ENCODE peak calls at places on chromosome 15, in six cellular contexts. One of them, this sample, is unnamed.

GRCh38 chr15:100265641-100266035 is 76.1 kb downstream of the ADAMTS17 start:
- DNase-seq in H1: no peak
- DNase-seq in A549: no peak
- DNase-seq in HepG2: no peak
- DNase-seq in WTC11: no peak
- DNase-seq in K562: no peak
- DNase-seq in this sample: no peak

GRCh38 chr15:90035095-90035834 is 34.1 kb downstream of the ZNF710 start:
- DNase-seq in H1: no peak
- DNase-seq in A549: peak
- DNase-seq in HepG2: peak
- DNase-seq in WTC11: no peak
- DNase-seq in K562: no peak
- DNase-seq in this sample: peak

GRCh38 chr15:29889545-29890329 is 67.5 kb upstream of the TJP1 start:
- DNase-seq in H1: no peak
- DNase-seq in A549: no peak
- DNase-seq in HepG2: no peak
- DNase-seq in WTC11: peak
- DNase-seq in K562: no peak
- DNase-seq in this sample: no peak

GRCh38 chr15:65922621-65923020 is 53.3 kb downstream of the RAB11A start:
- DNase-seq in H1: no peak
- DNase-seq in A549: no peak
- DNase-seq in HepG2: no peak
- DNase-seq in WTC11: no peak
- DNase-seq in K562: no peak
- DNase-seq in this sample: no peak

GRCh38 chr15:52010633-52011595 is 8.1 kb upstream of the MAPK6 start:
- DNase-seq in H1: no peak
- DNase-seq in A549: peak
- DNase-seq in HepG2: peak
- DNase-seq in WTC11: no peak
- DNase-seq in K562: no peak
- DNase-seq in this sample: no peak

GRCh38 chr15:58770519-58770856 is 614 bp upstream of the MINDY2 start:
- DNase-seq in H1: no peak
- DNase-seq in A549: no peak
- DNase-seq in HepG2: no peak
- DNase-seq in WTC11: no peak
- DNase-seq in K562: peak
- DNase-seq in this sample: no peak

GRCh38 chr15:55907797-55908196 is 85.6 kb downstream of the NEDD4 start:
- DNase-seq in H1: no peak
- DNase-seq in A549: peak
- DNase-seq in HepG2: no peak
- DNase-seq in WTC11: no peak
- DNase-seq in K562: no peak
- DNase-seq in this sample: peak

GRCh38 chr15:66744610-66745279 is 42.7 kb downstream of the SMAD6 start:
- DNase-seq in H1: no peak
- DNase-seq in A549: no peak
- DNase-seq in HepG2: no peak
- DNase-seq in WTC11: no peak
- DNase-seq in K562: no peak
- DNase-seq in this sample: no peak

GRCh38 chr15:61915640-61916039 is 144.6 kb downstream of the VPS13C start:
- DNase-seq in H1: no peak
- DNase-seq in A549: no peak
- DNase-seq in HepG2: no peak
- DNase-seq in WTC11: no peak
- DNase-seq in K562: no peak
- DNase-seq in this sample: no peak

GRCh38 chr15:26101443-26101842 is 238.3 kb upstream of the ATP10A start:
- DNase-seq in H1: no peak
- DNase-seq in A549: no peak
- DNase-seq in HepG2: no peak
- DNase-seq in WTC11: no peak
- DNase-seq in K562: no peak
- DNase-seq in this sample: no peak

GRCh38 chr15:33561407-33561806 is 250.6 kb downstream of the RYR3 start:
- DNase-seq in H1: no peak
- DNase-seq in A549: no peak
- DNase-seq in HepG2: no peak
- DNase-seq in WTC11: no peak
- DNase-seq in K562: no peak
- DNase-seq in this sample: no peak

GRCh38 chr15:53978248-53978906 is at the start of gene UNC13C:
- DNase-seq in H1: peak
- DNase-seq in A549: peak
- DNase-seq in HepG2: peak
- DNase-seq in WTC11: peak
- DNase-seq in K562: no peak
- DNase-seq in this sample: no peak

GRCh38 chr15:98609144-98609852 is 39.0 kb upstream of the IGF1R start:
- DNase-seq in H1: peak
- DNase-seq in A549: no peak
- DNase-seq in HepG2: no peak
- DNase-seq in WTC11: peak
- DNase-seq in K562: no peak
- DNase-seq in this sample: peak

GRCh38 chr15:37517506-37517905 is 416.9 kb upstream of the TMCO5A start:
- DNase-seq in H1: no peak
- DNase-seq in A549: no peak
- DNase-seq in HepG2: no peak
- DNase-seq in WTC11: no peak
- DNase-seq in K562: no peak
- DNase-seq in this sample: no peak

DNA sequence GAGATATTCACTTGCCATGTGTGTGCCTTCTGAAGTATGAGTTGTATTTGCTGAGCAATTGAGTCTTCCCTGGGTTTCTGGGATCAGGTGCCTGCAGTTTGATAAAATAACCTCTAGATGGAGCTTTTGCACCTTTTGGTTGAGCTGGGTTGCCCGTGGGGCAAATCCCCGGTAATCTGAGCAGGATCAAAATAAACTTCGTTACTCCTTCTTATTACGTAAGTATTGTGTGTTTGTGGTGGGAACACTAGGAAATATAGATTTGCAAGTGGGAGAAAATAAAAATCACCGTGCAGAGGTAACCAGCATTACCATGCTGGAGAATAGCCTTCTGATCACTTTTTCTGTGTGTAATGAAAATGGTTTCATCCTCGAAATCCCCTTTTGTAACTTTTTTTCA is 277.4 kb upstream of the NR2E3 start:
- DNase-seq in H1: no peak
- DNase-seq in A549: peak
- DNase-seq in HepG2: peak
- DNase-seq in WTC11: peak
- DNase-seq in K562: peak
- DNase-seq in this sample: no peak
- TF ChIP-seq JUN in H1: no peak
- TF ChIP-seq JUN in A549: no peak
- TF ChIP-seq JUN in HepG2: no peak
- TF ChIP-seq JUN in WTC11: no peak
- TF ChIP-seq JUN in K562: no peak
- TF ChIP-seq JUN in this sample: no peak

GRCh38 chr15:47743385-47743784 is 26.1 kb downstream of the SEMA6D start:
- DNase-seq in H1: no peak
- DNase-seq in A549: no peak
- DNase-seq in HepG2: no peak
- DNase-seq in WTC11: no peak
- DNase-seq in K562: no peak
- DNase-seq in this sample: no peak
- TF ChIP-seq JUN in H1: no peak
- TF ChIP-seq JUN in A549: no peak
- TF ChIP-seq JUN in HepG2: no peak
- TF ChIP-seq JUN in WTC11: no peak
- TF ChIP-seq JUN in K562: no peak
- TF ChIP-seq JUN in this sample: no peak

GRCh38 chr15:70046716-70047369 is 50.9 kb downstream of the TLE3 start:
- DNase-seq in H1: no peak
- DNase-seq in A549: no peak
- DNase-seq in HepG2: no peak
- DNase-seq in WTC11: no peak
- DNase-seq in K562: no peak
- DNase-seq in this sample: no peak
- TF ChIP-seq JUN in H1: no peak
- TF ChIP-seq JUN in A549: no peak
- TF ChIP-seq JUN in HepG2: no peak
- TF ChIP-seq JUN in WTC11: no peak
- TF ChIP-seq JUN in K562: no peak
- TF ChIP-seq JUN in this sample: no peak

DNA sequence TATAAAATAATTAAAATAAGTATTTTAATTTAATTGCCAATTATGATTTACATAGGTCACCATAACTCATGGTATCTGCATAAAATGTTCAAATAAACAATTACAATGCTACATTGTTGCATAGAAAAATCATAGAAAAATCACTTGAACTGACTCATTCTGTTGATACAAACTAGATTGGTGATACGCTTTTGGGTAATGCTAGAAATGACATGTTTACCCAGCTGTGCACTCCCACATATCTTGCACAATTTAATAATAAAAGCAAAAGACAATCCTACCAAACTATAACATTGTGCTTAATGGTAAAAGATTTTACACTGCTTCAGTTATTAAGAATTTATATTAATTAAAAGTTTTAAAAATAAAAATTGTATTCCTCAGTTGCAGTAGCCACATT is 45.8 kb upstream of the FBXL22 start:
- DNase-seq in H1: no peak
- DNase-seq in A549: no peak
- DNase-seq in HepG2: no peak
- DNase-seq in WTC11: no peak
- DNase-seq in K562: no peak
- DNase-seq in this sample: peak
- TF ChIP-seq JUN in H1: no peak
- TF ChIP-seq JUN in A549: no peak
- TF ChIP-seq JUN in HepG2: no peak
- TF ChIP-seq JUN in WTC11: no peak
- TF ChIP-seq JUN in K562: no peak
- TF ChIP-seq JUN in this sample: no peak

GRCh38 chr15:91783451-91783850 is 70.1 kb upstream of the SLCO3A1 start:
- DNase-seq in H1: no peak
- DNase-seq in A549: no peak
- DNase-seq in HepG2: no peak
- DNase-seq in WTC11: no peak
- DNase-seq in K562: no peak
- DNase-seq in this sample: no peak

GRCh38 chr15:91780387-91780786 is 73.1 kb upstream of the SLCO3A1 start:
- DNase-seq in H1: no peak
- DNase-seq in A549: no peak
- DNase-seq in HepG2: no peak
- DNase-seq in WTC11: no peak
- DNase-seq in K562: no peak
- DNase-seq in this sample: no peak

GRCh38 chr15:91783001-91783400 is 70.5 kb upstream of the SLCO3A1 start:
- DNase-seq in H1: no peak
- DNase-seq in A549: no peak
- DNase-seq in HepG2: no peak
- DNase-seq in WTC11: no peak
- DNase-seq in K562: no peak
- DNase-seq in this sample: no peak

GRCh38 chr15:91779960-91780359 is 73.5 kb upstream of the SLCO3A1 start:
- DNase-seq in H1: no peak
- DNase-seq in A549: no peak
- DNase-seq in HepG2: no peak
- DNase-seq in WTC11: no peak
- DNase-seq in K562: no peak
- DNase-seq in this sample: no peak

DNA sequence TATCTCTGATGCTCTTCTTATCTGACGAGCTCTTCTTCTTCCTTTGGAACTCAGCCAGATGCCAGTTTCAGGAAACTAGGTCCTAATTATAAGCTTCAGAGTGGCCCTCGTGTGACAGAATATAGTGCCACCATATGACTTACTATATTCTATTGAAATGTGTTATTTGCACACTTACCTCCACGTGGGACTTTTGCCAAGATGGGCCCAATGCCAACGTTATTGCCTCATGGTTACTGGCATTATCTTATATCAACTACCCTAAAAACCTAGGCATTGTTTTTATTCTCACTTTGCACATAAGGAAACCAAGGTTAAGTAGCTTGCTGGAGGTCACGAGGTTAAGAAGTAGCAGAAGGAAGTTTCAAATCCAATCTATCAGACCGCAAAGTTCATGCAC is 71.3 kb upstream of the SLCO3A1 start:
- DNase-seq in H1: no peak
- DNase-seq in A549: no peak
- DNase-seq in HepG2: no peak
- DNase-seq in WTC11: no peak
- DNase-seq in K562: no peak
- DNase-seq in this sample: no peak
- TF ChIP-seq JUN in H1: no peak
- TF ChIP-seq JUN in A549: no peak
- TF ChIP-seq JUN in HepG2: no peak
- TF ChIP-seq JUN in WTC11: no peak
- TF ChIP-seq JUN in K562: no peak
- TF ChIP-seq JUN in this sample: no peak

DNA sequence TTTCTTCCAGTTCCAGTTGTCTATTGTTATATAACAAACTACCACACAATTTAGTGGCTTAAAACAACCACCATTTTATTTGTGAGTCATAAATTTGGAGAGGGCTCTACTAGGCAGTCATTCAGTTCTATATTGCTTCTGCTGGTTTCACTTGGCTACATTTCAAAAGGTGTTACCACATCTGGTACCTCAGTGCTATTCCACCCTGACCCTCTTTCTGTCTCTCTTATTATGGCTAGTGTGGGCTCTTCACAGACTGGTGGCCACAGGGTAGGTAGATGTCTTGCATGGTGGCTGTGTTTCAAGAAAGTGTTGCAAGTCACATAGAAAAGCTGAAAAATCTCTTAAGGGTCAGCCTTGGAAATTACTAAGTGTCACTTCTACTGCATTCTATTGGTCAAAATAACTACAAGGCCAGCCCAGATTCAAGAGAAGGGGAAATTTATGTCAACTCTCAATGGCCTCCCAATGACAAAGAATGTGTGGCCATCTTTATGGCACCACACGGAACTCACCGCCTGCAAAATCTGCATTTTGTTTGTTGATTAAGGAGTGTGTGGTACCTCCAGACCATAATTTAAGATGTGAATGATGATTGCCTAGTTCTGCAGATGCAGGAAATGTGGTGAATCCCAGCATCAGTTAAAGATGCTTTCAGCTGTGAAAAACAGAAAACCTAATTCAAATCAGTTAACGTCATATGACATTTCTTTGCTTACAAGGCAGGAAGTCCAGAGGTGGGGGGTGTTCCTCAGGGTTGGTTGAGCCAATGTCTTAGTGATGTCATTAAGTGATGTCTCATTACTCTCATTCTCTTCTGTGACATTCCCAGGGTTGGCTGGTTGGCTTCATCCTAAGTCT is 105.8 kb upstream of the RASGRP1 start:
- DNase-seq in H1: no peak
- DNase-seq in A549: no peak
- DNase-seq in HepG2: no peak
- DNase-seq in WTC11: no peak
- DNase-seq in K562: no peak
- DNase-seq in this sample: no peak
- TF ChIP-seq JUN in H1: no peak
- TF ChIP-seq JUN in A549: no peak
- TF ChIP-seq JUN in HepG2: no peak
- TF ChIP-seq JUN in WTC11: no peak
- TF ChIP-seq JUN in K562: no peak
- TF ChIP-seq JUN in this sample: no peak

This sample was measured in endothelial cell of umbilical vein.